ENCODE peak calls at places on chromosomes 7 and 10, in four cellular contexts. L is RWPE1; B is naive thymus-derived CD8-positive, alpha-beta T cell; Y is GM20000. V is an unnamed sample.

GRCh38 chr7:22853674-22854157 is 31.1 kb upstream of the TOMM7 start:
- DNase-seq in L (no peak), B (peak), Y (no peak), V (no peak)

GRCh38 chr10:14648042-14648765 is 126.5 kb downstream of the FAM107B start:
- DNase-seq in L (no peak), B (peak), Y (peak), V (no peak)

GRCh38 chr10:5545778-5546710 is 21.3 kb downstream of the CALML3 start:
- DNase-seq in L (no peak), B (no peak), Y (no peak), V (no peak)

GRCh38 chr10:84739641-84740040 is 411.3 kb downstream of the CCSER2 start:
- DNase-seq in L (no peak), B (no peak), Y (no peak), V (no peak)

GRCh38 chr7:1260236-1260635 is 27.6 kb downstream of the UNCX start:
- DNase-seq in L (no peak), B (no peak), Y (no peak), V (no peak)

GRCh38 chr10:8042032-8042863 is 12.2 kb upstream of the GATA3 start:
- DNase-seq in L (no peak), B (no peak), Y (peak), V (no peak)

GRCh38 chr7:85600425-85600824 is 413.6 kb upstream of the SEMA3D start:
- DNase-seq in L (no peak), B (no peak), Y (no peak), V (no peak)

GRCh38 chr10:110609592-110609991 is 34.5 kb upstream of the RBM20 start:
- DNase-seq in L (no peak), B (no peak), Y (no peak), V (no peak)

GRCh38 chr7:38830826-38831225 is 78.2 kb downstream of the VPS41 start:
- DNase-seq in L (no peak), B (no peak), Y (no peak), V (no peak)

GRCh38 chr10:48455392-48456151 is 149.1 kb downstream of the MAPK8 start:
- DNase-seq in L (no peak), B (no peak), Y (peak), V (no peak)

GRCh38 chr7:159027803-159028455 is 116.7 kb downstream of the VIPR2 start:
- DNase-seq in L (peak), B (no peak), Y (no peak), V (no peak)

GRCh38 chr7:106010866-106011265 is 47.8 kb downstream of the CDHR3 start:
- DNase-seq in L (no peak), B (no peak), Y (no peak), V (no peak)

GRCh38 chr7:114432627-114433026 is 18.0 kb downstream of the FOXP2 start:
- DNase-seq in L (no peak), B (no peak), Y (no peak), V (no peak)

GRCh38 chr7:10122573-10123100 is 851.0 kb upstream of the PHF14 start:
- DNase-seq in L (no peak), B (no peak), Y (no peak), V (no peak)

GRCh38 chr10:59337254-59337653 is 25.1 kb downstream of the FAM13C start:
- DNase-seq in L (peak), B (no peak), Y (no peak), V (no peak)

GRCh38 chr10:92407305-92408016 is 116.5 kb downstream of the MARCHF5 start:
- DNase-seq in L (no peak), B (no peak), Y (no peak), V (no peak)

GRCh38 chr10:89019589-89020327 is 29.2 kb downstream of the FAS start:
- DNase-seq in L (no peak), B (no peak), Y (no peak), V (no peak)

GRCh38 chr10:86333813-86334514 is 32.6 kb downstream of the GRID1 start:
- DNase-seq in L (no peak), B (no peak), Y (no peak), V (no peak)

GRCh38 chr7:1419688-1420087 is 39.6 kb downstream of the MICALL2 start:
- DNase-seq in L (no peak), B (no peak), Y (no peak), V (no peak)

GRCh38 chr7:77464589-77464988 is 48.4 kb upstream of the GSAP start:
- DNase-seq in L (no peak), B (no peak), Y (peak), V (no peak)

GRCh38 chr7:25852249-25852994 is 299.6 kb upstream of the NFE2L3 start:
- DNase-seq in L (no peak), B (no peak), Y (peak), V (no peak)

GRCh38 chr10:78310481-78311080 is 276.9 kb downstream of the RPS24 start:
- DNase-seq in L (no peak), B (no peak), Y (no peak), V (no peak)

GRCh38 chr10:43262902-43263466 is 3.9 kb downstream of the RASGEF1A start:
- DNase-seq in L (no peak), B (no peak), Y (no peak), V (no peak)

GRCh38 chr7:46146454-46147255 is 225.6 kb upstream of the IGFBP3 start:
- DNase-seq in L (no peak), B (no peak), Y (no peak), V (peak)

GRCh38 chr7:74289660-74290589 is 718 bp downstream of the CLIP2 start:
- DNase-seq in L (peak), B (peak), Y (peak), V (no peak)

GRCh38 chr7:95330194-95331003 is 6.1 kb upstream of the PON1 start:
- DNase-seq in L (no peak), B (peak), Y (peak), V (no peak)

GRCh38 chr10:101617102-101617823 is 29.1 kb downstream of the DPCD start:
- DNase-seq in L (no peak), B (no peak), Y (peak), V (no peak)

GRCh38 chr10:1499344-1499957 is 237.9 kb downstream of the ADARB2 start:
- DNase-seq in L (peak), B (no peak), Y (no peak), V (no peak)

GRCh38 chr7:27106906-27107250 is 4.4 kb upstream of the HOXA2 start:
- DNase-seq in L (no peak), B (no peak), Y (no peak), V (no peak)

GRCh38 chr10:97180367-97180763 is 5.4 kb downstream of the SLIT1 start:
- DNase-seq in L (no peak), B (no peak), Y (no peak), V (no peak)

GRCh38 chr7:44065431-44066110 is at the start of gene PGAM2:
- DNase-seq in L (no peak), B (no peak), Y (no peak), V (no peak)

GRCh38 chr7:18320971-18321567 is 174.5 kb upstream of the HDAC9 start:
- DNase-seq in L (peak), B (peak), Y (peak), V (peak)

GRCh38 chr7:111784971-111785575 is 222.8 kb upstream of the IMMP2L start:
- DNase-seq in L (no peak), B (no peak), Y (no peak), V (no peak)

GRCh38 chr10:50594012-50594411 is 29.7 kb downstream of the SGMS1 start:
- DNase-seq in L (no peak), B (no peak), Y (no peak), V (no peak)

GRCh38 chr7:29557954-29558353 is 5.7 kb upstream of the PRR15 start:
- DNase-seq in L (no peak), B (no peak), Y (no peak), V (no peak)

GRCh38 chr10:53111529-53111928 is 338.9 kb upstream of the MBL2 start:
- DNase-seq in L (no peak), B (peak), Y (no peak), V (no peak)

GRCh38 chr7:33495207-33495606 is 365.8 kb downstream of the BBS9 start:
- DNase-seq in L (no peak), B (no peak), Y (no peak), V (peak)

GRCh38 chr10:37860494-37861190 is 3.2 kb upstream of the ZNF248 start:
- DNase-seq in L (peak), B (no peak), Y (no peak), V (no peak)

GRCh38 chr10:103504181-103504783 is 10.8 kb downstream of the NEURL1 start:
- DNase-seq in L (peak), B (no peak), Y (no peak), V (peak)

V was measured in HTR-8/SVneo.